ENCODE peak calls at places on chromosomes 12 and 14, in six cellular contexts. I is effector memory CD4-positive, alpha-beta T cell; L is CD8-positive, alpha-beta memory T cell; T is ovary; K is IMR-90; S is iPS DF 6.9. G is an unnamed sample.

GRCh38 chr12:60148831-60149230 is 553.0 kb downstream of the SLC16A7 start:
- DNase-seq in L (no peak), T (no peak), I (no peak), K (peak), S (no peak), G (no peak)

GRCh38 chr12:83896416-83896815 is 1016.2 kb downstream of the SLC6A15 start:
- DNase-seq in K (no peak), I (no peak), L (no peak), T (no peak), S (no peak), G (no peak)

GRCh38 chr14:103748539-103748867 is 32.9 kb downstream of the ZFYVE21 start:
- DNase-seq in I (no peak), S (no peak), T (no peak), L (peak), K (no peak), G (no peak)

GRCh38 chr14:95287176-95287754 is 32.4 kb downstream of the CLMN start:
- DNase-seq in S (no peak), K (no peak), L (no peak), T (no peak), I (no peak), G (no peak)

GRCh38 chr14:24695265-24696241 is 61.6 kb upstream of the GZMB start:
- DNase-seq in I (no peak), L (no peak), K (no peak), S (no peak), T (no peak), G (no peak)

GRCh38 chr12:127509066-127509778 is 757.7 kb upstream of the TMEM132C start:
- DNase-seq in I (no peak), S (no peak), L (no peak), T (no peak), K (peak), G (no peak)

GRCh38 chr12:48716493-48717251 is at the start of gene CCNT1:
- DNase-seq in T (peak), I (peak), S (peak), K (peak), L (peak), G (peak)

GRCh38 chr12:120100630-120101029 is 15.9 kb downstream of the RAB35 start:
- DNase-seq in T (peak), K (peak), L (no peak), S (no peak), I (no peak), G (peak)

GRCh38 chr14:91255026-91255695 is 10.7 kb upstream of the GPR68 start:
- DNase-seq in K (no peak), L (no peak), T (no peak), S (no peak), I (no peak), G (no peak)

GRCh38 chr12:132178801-132179401 is 34.6 kb downstream of the NOC4L start:
- DNase-seq in T (no peak), L (no peak), K (no peak), I (peak), S (no peak), G (no peak)

GRCh38 chr12:67624355-67624754 is 24.2 kb upstream of the DYRK2 start:
- DNase-seq in I (no peak), K (no peak), L (no peak), T (no peak), S (no peak), G (no peak)

GRCh38 chr12:119229837-119230236 is 51.1 kb downstream of the HSPB8 start:
- DNase-seq in T (peak), L (no peak), K (peak), S (peak), I (no peak), G (no peak)

GRCh38 chr12:43180242-43180641 is 371.8 kb downstream of the ADAMTS20 start:
- DNase-seq in L (no peak), I (no peak), K (no peak), T (no peak), S (no peak), G (no peak)

GRCh38 chr12:19778822-19779221 is 339.5 kb downstream of the AEBP2 start:
- DNase-seq in I (no peak), T (no peak), K (no peak), S (no peak), L (no peak), G (no peak)

GRCh38 chr12:68561830-68562229 is 48.9 kb upstream of the RAP1B start:
- DNase-seq in T (no peak), K (no peak), S (no peak), L (no peak), I (no peak), G (no peak)

GRCh38 chr14:27012641-27013040 is 414.8 kb upstream of the NOVA1 start:
- DNase-seq in K (no peak), S (no peak), I (no peak), L (no peak), T (no peak), G (no peak)

GRCh38 chr12:401235-402126 is at the start of gene CCDC77:
- DNase-seq in K (peak), L (peak), T (peak), S (peak), I (peak), G (peak)

GRCh38 chr14:90782892-90783291 is 33.3 kb downstream of the TTC7B start:
- DNase-seq in L (no peak), K (no peak), T (no peak), I (no peak), S (no peak), G (no peak)

GRCh38 chr12:11954181-11954580 is 116.6 kb upstream of the BCL2L14 start:
- DNase-seq in T (no peak), L (no peak), K (no peak), I (no peak), S (no peak), G (no peak)

GRCh38 chr12:64894827-64895475 is 70.5 kb downstream of the TBC1D30 start:
- DNase-seq in I (no peak), L (no peak), T (no peak), S (no peak), K (peak), G (no peak)

GRCh38 chr12:21939435-21939834 is 1.8 kb downstream of the ABCC9 start:
- DNase-seq in T (no peak), I (no peak), L (no peak), K (no peak), S (no peak), G (no peak)
- H3K4me3 ChIP-seq in T (peak), I (no peak), L (no peak), K (no peak), S (no peak), G (peak)

GRCh38 chr12:52401526-52401925 is 4.6 kb downstream of the KRT82 start:
- DNase-seq in I (no peak), T (no peak), L (no peak), K (no peak), S (no peak), G (no peak)
- H3K27ac ChIP-seq in I (no peak), T (no peak), L (no peak), K (no peak), S (no peak), G (no peak)

DNA sequence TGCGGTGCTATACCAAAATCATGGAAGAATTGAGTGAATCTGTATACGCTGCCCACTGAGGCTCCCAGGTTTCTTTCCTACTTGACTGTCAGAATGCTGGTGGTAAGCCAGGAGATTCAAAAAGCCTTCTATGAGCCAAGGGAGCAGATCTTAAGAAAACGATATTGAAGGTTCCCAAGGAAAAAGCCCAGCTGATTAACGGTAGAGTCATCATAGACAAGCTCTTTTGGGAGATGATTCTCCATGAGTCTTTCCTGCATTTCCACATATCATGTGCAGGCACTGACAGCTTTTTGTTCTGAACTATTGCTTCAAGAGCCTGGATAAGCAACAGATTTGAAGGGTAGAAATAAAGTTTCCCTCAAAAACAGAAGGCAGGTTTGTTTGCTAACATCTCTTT is 17.5 kb downstream of the SLC35F4 start:
- DNase-seq in S (no peak), K (no peak), I (no peak), L (no peak), T (no peak), G (no peak)
- H3K4me3 ChIP-seq in S (no peak), K (no peak), I (no peak), L (no peak), T (no peak), G (no peak)

GRCh38 chr14:92737619-92738188 is 10.7 kb downstream of the LGMN start:
- DNase-seq in I (no peak), T (no peak), S (no peak), L (no peak), K (no peak), G (no peak)

GRCh38 chr14:92740440-92740839 is 8.0 kb downstream of the LGMN start:
- DNase-seq in T (no peak), K (no peak), L (no peak), I (no peak), S (no peak), G (no peak)

GRCh38 chr14:92734618-92735017 is 13.8 kb downstream of the LGMN start:
- DNase-seq in I (no peak), T (no peak), S (no peak), L (no peak), K (no peak), G (no peak)

GRCh38 chr14:92735344-92735743 is 13.1 kb downstream of the LGMN start:
- DNase-seq in L (no peak), K (no peak), T (no peak), S (no peak), I (no peak), G (no peak)

DNA sequence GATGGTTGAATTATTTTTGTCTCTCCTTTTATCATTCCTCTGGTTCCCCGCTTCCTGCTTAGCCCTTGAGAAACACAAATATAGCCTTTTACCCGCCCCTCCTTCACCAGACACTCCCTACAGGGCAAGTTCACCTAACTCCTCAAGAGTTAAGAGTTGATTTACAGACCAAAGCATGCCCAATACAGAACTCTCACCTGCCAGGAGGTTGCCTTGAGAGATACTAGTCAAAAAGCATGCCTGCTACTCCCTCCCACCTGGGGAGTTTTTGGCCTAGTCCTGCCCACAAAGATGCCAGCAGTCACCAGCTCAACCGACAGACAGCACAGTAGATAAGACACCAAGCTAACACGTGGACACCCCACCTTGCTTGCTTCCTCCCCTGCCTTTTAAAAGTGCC is 11.2 kb downstream of the LGMN start:
- DNase-seq in K (no peak), T (no peak), L (no peak), I (no peak), S (no peak), G (no peak)
- H3K27ac ChIP-seq in K (no peak), T (no peak), L (no peak), I (no peak), S (no peak), G (no peak)

DNA sequence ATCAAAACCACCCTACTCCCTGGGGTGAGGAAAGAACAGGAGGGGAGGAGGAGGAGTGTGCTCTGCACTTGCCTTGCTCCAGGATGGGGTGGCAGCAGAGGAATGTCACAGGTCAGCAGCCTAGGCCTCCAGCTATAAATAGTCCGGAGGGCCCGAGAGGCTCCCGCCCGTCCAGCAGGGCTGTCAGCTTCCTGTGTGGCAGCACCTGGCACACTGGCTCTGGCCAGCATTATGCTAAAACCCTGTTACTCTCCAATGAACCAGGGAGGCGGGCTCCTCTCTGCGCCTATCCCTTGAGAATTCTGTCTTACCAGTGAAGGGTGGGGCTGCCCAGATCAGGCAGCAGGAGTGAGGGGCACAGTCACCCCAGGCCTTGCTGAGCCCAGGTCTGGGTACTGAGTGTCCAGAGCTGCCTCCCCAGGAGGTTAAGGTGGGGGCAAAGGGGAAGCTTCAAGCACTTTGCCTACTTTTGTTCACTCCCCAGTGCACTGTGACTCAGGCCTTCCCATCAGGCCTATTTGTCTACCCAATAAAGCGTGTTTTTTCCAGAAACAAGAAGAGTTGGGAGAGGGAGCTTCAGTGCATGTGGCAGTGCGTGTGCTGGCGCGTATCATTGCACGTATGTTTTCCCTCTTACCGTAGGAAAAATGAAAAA is 1.1 kb upstream of the COX14 start:
- DNase-seq in L (no peak), I (no peak), K (peak), S (no peak), T (peak), G (peak)
- H3K4me3 ChIP-seq in L (peak), I (peak), K (no peak), S (peak), T (no peak), G (peak)

GRCh38 chr14:20612403-20612802 is 21.2 kb upstream of the RNASE12 start:
- DNase-seq in S (no peak), K (no peak), I (no peak), T (no peak), L (no peak), G (no peak)

GRCh38 chr14:20611277-20611676 is 20.1 kb upstream of the RNASE12 start:
- DNase-seq in T (no peak), S (no peak), L (no peak), K (no peak), I (no peak), G (no peak)

GRCh38 chr14:20615996-20616395 is 24.8 kb upstream of the RNASE12 start:
- DNase-seq in L (no peak), I (no peak), K (no peak), T (no peak), S (no peak), G (no peak)

GRCh38 chr14:20614038-20614840 is 23.1 kb upstream of the RNASE12 start:
- DNase-seq in T (peak), S (no peak), K (no peak), L (no peak), I (no peak), G (no peak)

GRCh38 chr14:20613094-20614037 is 22.2 kb upstream of the RNASE12 start:
- DNase-seq in S (no peak), T (peak), I (peak), K (peak), L (peak), G (peak)
- H3K27ac ChIP-seq in S (no peak), T (peak), I (peak), K (no peak), L (no peak), G (peak)

GRCh38 chr12:57632898-57633825 is at the start of gene B4GALNT1:
- DNase-seq in K (peak), S (no peak), L (peak), T (peak), I (no peak), G (no peak)
- H3K4me3 ChIP-seq in K (peak), S (peak), L (peak), T (peak), I (peak), G (peak)

DNA sequence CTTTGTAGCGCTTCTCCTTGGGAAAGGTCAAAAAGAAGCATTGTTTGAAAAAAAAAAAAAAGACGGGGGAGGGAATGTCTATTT is at the start of gene LMO3:
- DNase-seq in K (no peak), S (no peak), T (no peak), L (no peak), I (no peak), G (no peak)
- H3K27ac ChIP-seq in K (no peak), S (no peak), T (peak), L (no peak), I (no peak), G (peak)

GRCh38 chr14:106218189-106218588 is 691.8 kb downstream of the TMEM121 start:
- DNase-seq in T (no peak), K (no peak), I (no peak), S (no peak), L (no peak), G (no peak)
- H3K4me3 ChIP-seq in T (no peak), K (no peak), I (no peak), S (no peak), L (no peak), G (no peak)

G was measured in tibial artery.